ENCODE peak calls at places on chromosome 2, in six cellular contexts. S is CD4-positive, alpha-beta memory T cell; A is CD8-positive, alpha-beta memory T cell; W is CD8-positive, alpha-beta T cell; C is left lung; L is Peyer's patch. X is an unnamed sample.

GRCh38 chr2:162074937-162075688 is 1.1 kb upstream of the DPP4 start:
- DNase-seq in C (no peak), L (no peak), S (no peak), W (no peak), A (no peak), X (no peak)

GRCh38 chr2:168338292-168338691 is 90.9 kb upstream of the STK39 start:
- DNase-seq in L (no peak), A (no peak), C (no peak), W (no peak), S (no peak), X (no peak)

GRCh38 chr2:218024871-218025270 is 22.1 kb upstream of the TNS1 start:
- DNase-seq in W (no peak), S (no peak), A (no peak), C (no peak), L (peak; percentile 19), X (no peak)

GRCh38 chr2:25701801-25702200 is 28.4 kb upstream of the DTNB start:
- DNase-seq in S (no peak), C (no peak), L (no peak), W (no peak), A (no peak), X (no peak)

GRCh38 chr2:23384551-23385349 is at the start of gene KLHL29:
- DNase-seq in W (peak; percentile 60), S (peak; percentile 59), C (peak; percentile 87), A (no peak), L (peak; percentile 86), X (peak; percentile 44)

GRCh38 chr2:38266382-38267051 is 110.6 kb downstream of the ATL2 start:
- DNase-seq in W (no peak), A (no peak), C (no peak), S (no peak), L (no peak), X (no peak)

GRCh38 chr2:98463551-98463971 is 18.9 kb downstream of the INPP4A start:
- DNase-seq in W (no peak), L (no peak), A (no peak), S (no peak), C (no peak), X (no peak)

GRCh38 chr2:240622631-240623235 is 2.5 kb upstream of the GPR35 start:
- DNase-seq in A (peak; percentile 18), L (peak; percentile 56), C (peak; percentile 84), S (peak; percentile 55), W (peak; percentile 70), X (no peak)

GRCh38 chr2:65277791-65278449 is 50.3 kb downstream of the ACTR2 start:
- DNase-seq in L (no peak), C (no peak), A (no peak), S (no peak), W (no peak), X (no peak)

GRCh38 chr2:5700551-5700950 is 8.4 kb downstream of the SOX11 start:
- DNase-seq in S (no peak), W (no peak), A (no peak), L (no peak), C (no peak), X (no peak)

GRCh38 chr2:153287109-153287801 is 191.3 kb downstream of the RPRM start:
- DNase-seq in S (no peak), C (no peak), W (no peak), A (no peak), L (no peak), X (no peak)

GRCh38 chr2:216242365-216242764 is 129.9 kb downstream of the MARCHF4 start:
- DNase-seq in A (no peak), L (no peak), S (no peak), C (no peak), W (no peak), X (no peak)

GRCh38 chr2:31086585-31086984 is 51.7 kb downstream of the GALNT14 start:
- DNase-seq in L (no peak), W (no peak), S (no peak), C (no peak), A (no peak), X (no peak)

GRCh38 chr2:20165677-20166509 is 59.0 kb downstream of the SDC1 start:
- DNase-seq in A (no peak), L (no peak), S (no peak), W (no peak), C (no peak), X (no peak)

GRCh38 chr2:199407421-199407820 is 50.3 kb downstream of the SATB2 start:
- DNase-seq in C (no peak), W (no peak), L (no peak), S (no peak), A (no peak), X (no peak)

GRCh38 chr2:199410130-199410529 is 47.6 kb downstream of the SATB2 start:
- DNase-seq in W (no peak), A (no peak), C (no peak), L (no peak), S (no peak), X (no peak)

GRCh38 chr2:199414465-199414864 is 43.3 kb downstream of the SATB2 start:
- DNase-seq in W (no peak), L (no peak), S (no peak), A (no peak), C (no peak), X (no peak)

GRCh38 chr2:199405241-199405640 is 52.5 kb downstream of the SATB2 start:
- DNase-seq in W (no peak), C (no peak), L (no peak), S (no peak), A (no peak), X (no peak)

DNA sequence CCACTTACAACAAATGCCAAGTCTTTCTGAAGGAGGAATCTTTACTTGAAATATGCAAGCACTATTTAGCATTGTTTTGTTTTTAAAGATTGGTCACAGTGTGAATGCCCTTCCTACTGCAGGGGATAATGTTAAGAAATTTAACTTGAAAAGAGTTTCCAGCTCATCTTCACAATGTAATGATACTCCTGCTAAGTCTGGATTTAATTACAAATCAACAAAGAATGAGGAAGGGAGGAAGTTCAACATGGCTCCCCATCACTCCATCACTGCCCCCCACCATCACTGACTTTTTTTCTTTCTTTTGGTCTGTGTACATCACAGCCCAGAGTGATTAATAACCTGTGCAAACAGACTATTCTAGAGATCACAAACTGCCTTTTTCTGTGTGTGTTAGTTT is 48.0 kb downstream of the SATB2 start:
- DNase-seq in L (no peak), C (no peak), W (no peak), S (no peak), A (no peak), X (no peak)
- H3K27ac ChIP-seq in L (no peak overlapping the region), C (no peak overlapping the region), W (no peak overlapping the region), S (no peak overlapping the region), A (no peak overlapping the region), X (no peak overlapping the region)

GRCh38 chr2:34001557-34001956 is 402.5 kb upstream of the FAM98A start:
- DNase-seq in A (no peak), S (no peak), L (no peak), W (no peak), C (no peak), X (no peak)

GRCh38 chr2:34003795-34004194 is 404.7 kb upstream of the FAM98A start:
- DNase-seq in L (no peak), S (no peak), C (no peak), W (no peak), A (no peak), X (no peak)

GRCh38 chr2:34004936-34005335 is 405.8 kb upstream of the FAM98A start:
- DNase-seq in L (no peak), S (no peak), A (no peak), W (no peak), C (no peak), X (peak; percentile 12)
- H3K27ac ChIP-seq in L (no peak overlapping the region), S (no peak overlapping the region), A (no peak overlapping the region), W (no peak overlapping the region), C (no peak overlapping the region), X (peak overlapping the region; percentile 73)

GRCh38 chr2:160432633-160433032 is 61.0 kb downstream of the RBMS1 start:
- DNase-seq in C (no peak), W (no peak), S (no peak), A (no peak), L (no peak), X (no peak)

GRCh38 chr2:160429248-160430000 is 64.2 kb downstream of the RBMS1 start:
- DNase-seq in S (peak; percentile 63), L (no peak), C (no peak), W (no peak), A (peak; percentile 49), X (no peak)

GRCh38 chr2:160433466-160434172 is 60.0 kb downstream of the RBMS1 start:
- DNase-seq in S (no peak), A (no peak), C (no peak), W (no peak), L (no peak), X (no peak)

GRCh38 chr2:160430001-160430344 is 63.6 kb downstream of the RBMS1 start:
- DNase-seq in L (no peak), W (no peak), C (no peak), A (no peak), S (no peak), X (no peak)

GRCh38 chr2:160431441-160431840 is 62.2 kb downstream of the RBMS1 start:
- DNase-seq in W (no peak), A (no peak), C (no peak), L (no peak), S (no peak), X (no peak)
- H3K27ac ChIP-seq in W (no peak overlapping the region), A (no peak overlapping the region), C (no peak overlapping the region), L (no peak overlapping the region), S (no peak overlapping the region), X (no peak overlapping the region)

GRCh38 chr2:113076917-113077669 is 9.3 kb downstream of the IL1F10 start:
- DNase-seq in W (no peak), A (no peak), L (no peak), S (no peak), C (no peak), X (no peak)
- H3K27ac ChIP-seq in W (no peak overlapping the region), A (no peak overlapping the region), L (no peak overlapping the region), S (no peak overlapping the region), C (peak overlapping the region; percentile 37), X (no peak overlapping the region)

DNA sequence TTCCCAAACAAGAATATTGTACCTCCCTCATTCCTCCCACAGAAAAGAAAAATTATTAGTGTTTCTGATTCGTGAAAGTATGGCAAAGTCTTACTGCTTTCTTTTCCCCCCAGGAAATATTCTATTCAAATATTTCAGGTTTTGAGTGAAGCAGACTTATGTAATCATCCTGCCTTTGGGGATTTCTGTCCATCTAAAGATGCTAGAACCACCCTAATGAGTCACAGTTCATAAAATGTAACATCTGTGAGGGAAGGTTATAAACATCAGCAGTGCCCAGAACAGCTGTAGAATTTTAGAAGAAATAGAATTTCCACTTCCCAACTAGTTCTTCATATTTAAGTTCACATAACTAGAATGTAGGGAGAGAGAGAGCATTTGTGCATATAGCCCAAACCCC is 39.0 kb downstream of the EEF1B2 start:
- DNase-seq in A (no peak), W (no peak), S (no peak), L (no peak), C (no peak), X (no peak)
- H3K27ac ChIP-seq in A (no peak overlapping the region), W (no peak overlapping the region), S (no peak overlapping the region), L (no peak overlapping the region), C (no peak overlapping the region), X (no peak overlapping the region)